ENCODE peak calls at places on chromosomes 13 and 19, in eight cellular contexts. One of them, this sample, is unnamed.

GRCh38 chr19:11450570-11451326 is 15.3 kb downstream of the PRKCSH start:
- DNase-seq in epithelial cell of proximal tubule: no peak
- DNase-seq in AG04449: no peak
- DNase-seq in activated T-cell treated with anti-CD3 and anti-CD28 coated beads, Interleukin-2, amount 50 U/mL, for 1 hour: no peak
- DNase-seq in progenitor cell of endocrine pancreas: no peak
- DNase-seq in NCI-H1092 treated with DMSO at 0.1 percent for 48 hours: no peak
- DNase-seq in endothelial cell: no peak
- DNase-seq in NCI-H524: no peak
- DNase-seq in this sample: no peak

GRCh38 chr13:98033277-98034247 is 80.1 kb downstream of the IPO5 start:
- DNase-seq in AG04449: peak
- DNase-seq in activated T-cell treated with anti-CD3 and anti-CD28 coated beads, Interleukin-2, amount 50 U/mL, for 1 hour: no peak
- DNase-seq in epithelial cell of proximal tubule: no peak
- DNase-seq in endothelial cell: peak
- DNase-seq in progenitor cell of endocrine pancreas: no peak
- DNase-seq in NCI-H1092 treated with DMSO at 0.1 percent for 48 hours: peak
- DNase-seq in NCI-H524: peak
- DNase-seq in this sample: peak

GRCh38 chr13:51534075-51534817 is 50.0 kb upstream of the WDFY2 start:
- DNase-seq in epithelial cell of proximal tubule: no peak
- DNase-seq in NCI-H1092 treated with DMSO at 0.1 percent for 48 hours: no peak
- DNase-seq in AG04449: no peak
- DNase-seq in NCI-H524: no peak
- DNase-seq in endothelial cell: no peak
- DNase-seq in progenitor cell of endocrine pancreas: no peak
- DNase-seq in activated T-cell treated with anti-CD3 and anti-CD28 coated beads, Interleukin-2, amount 50 U/mL, for 1 hour: peak
- DNase-seq in this sample: no peak

GRCh38 chr13:50277127-50277526 is 261.9 kb downstream of the KCNRG start:
- DNase-seq in NCI-H524: no peak
- DNase-seq in progenitor cell of endocrine pancreas: no peak
- DNase-seq in epithelial cell of proximal tubule: no peak
- DNase-seq in activated T-cell treated with anti-CD3 and anti-CD28 coated beads, Interleukin-2, amount 50 U/mL, for 1 hour: no peak
- DNase-seq in endothelial cell: no peak
- DNase-seq in AG04449: no peak
- DNase-seq in NCI-H1092 treated with DMSO at 0.1 percent for 48 hours: no peak
- DNase-seq in this sample: no peak

GRCh38 chr13:34913040-34913439 is 29.0 kb upstream of the NBEA start:
- DNase-seq in endothelial cell: peak
- DNase-seq in activated T-cell treated with anti-CD3 and anti-CD28 coated beads, Interleukin-2, amount 50 U/mL, for 1 hour: no peak
- DNase-seq in AG04449: no peak
- DNase-seq in progenitor cell of endocrine pancreas: peak
- DNase-seq in NCI-H524: no peak
- DNase-seq in epithelial cell of proximal tubule: no peak
- DNase-seq in NCI-H1092 treated with DMSO at 0.1 percent for 48 hours: no peak
- DNase-seq in this sample: peak

GRCh38 chr19:45175663-45176345 is 2.2 kb downstream of the TRAPPC6A start:
- DNase-seq in endothelial cell: no peak
- DNase-seq in NCI-H1092 treated with DMSO at 0.1 percent for 48 hours: no peak
- DNase-seq in epithelial cell of proximal tubule: no peak
- DNase-seq in NCI-H524: no peak
- DNase-seq in activated T-cell treated with anti-CD3 and anti-CD28 coated beads, Interleukin-2, amount 50 U/mL, for 1 hour: no peak
- DNase-seq in progenitor cell of endocrine pancreas: no peak
- DNase-seq in AG04449: no peak
- DNase-seq in this sample: no peak

GRCh38 chr19:49651029-49651825 is 9.2 kb downstream of the SCAF1 start:
- DNase-seq in NCI-H1092 treated with DMSO at 0.1 percent for 48 hours: no peak
- DNase-seq in activated T-cell treated with anti-CD3 and anti-CD28 coated beads, Interleukin-2, amount 50 U/mL, for 1 hour: no peak
- DNase-seq in AG04449: no peak
- DNase-seq in NCI-H524: no peak
- DNase-seq in epithelial cell of proximal tubule: no peak
- DNase-seq in progenitor cell of endocrine pancreas: no peak
- DNase-seq in endothelial cell: no peak
- DNase-seq in this sample: no peak

GRCh38 chr19:40559394-40559793 is 17.3 kb upstream of the SHKBP1 start:
- DNase-seq in progenitor cell of endocrine pancreas: no peak
- DNase-seq in NCI-H1092 treated with DMSO at 0.1 percent for 48 hours: no peak
- DNase-seq in epithelial cell of proximal tubule: no peak
- DNase-seq in activated T-cell treated with anti-CD3 and anti-CD28 coated beads, Interleukin-2, amount 50 U/mL, for 1 hour: no peak
- DNase-seq in endothelial cell: no peak
- DNase-seq in NCI-H524: no peak
- DNase-seq in AG04449: no peak
- DNase-seq in this sample: no peak

GRCh38 chr19:6161271-6161850 is 25.9 kb downstream of the ACSBG2 start:
- DNase-seq in activated T-cell treated with anti-CD3 and anti-CD28 coated beads, Interleukin-2, amount 50 U/mL, for 1 hour: peak
- DNase-seq in AG04449: no peak
- DNase-seq in NCI-H524: no peak
- DNase-seq in progenitor cell of endocrine pancreas: no peak
- DNase-seq in endothelial cell: no peak
- DNase-seq in NCI-H1092 treated with DMSO at 0.1 percent for 48 hours: no peak
- DNase-seq in epithelial cell of proximal tubule: no peak
- DNase-seq in this sample: no peak

This sample was measured in neuronal stem cell.